ENCODE peak calls at places on chromosome 20, in nine cellular contexts. D, R, H, C, Y, P, O, I and G are unnamed samples.

GRCh38 chr20:57498425-57499400 is 26.2 kb downstream of the CTCFL start:
- DNase-seq in D (peak), R (no peak), H (no peak), C (peak), Y (peak), P (peak), O (peak), I (no peak), G (no peak)

GRCh38 chr20:59676877-59677140 is 72.5 kb downstream of the PHACTR3 start:
- DNase-seq in D (no peak), R (no peak), H (no peak), C (no peak), Y (no peak), P (no peak), O (no peak), I (no peak), G (no peak)

GRCh38 chr20:17491041-17491440 is 40.1 kb downstream of the BFSP1 start:
- DNase-seq in D (no peak), R (no peak), H (no peak), C (no peak), Y (no peak), P (no peak), O (no peak), I (no peak), G (no peak)

GRCh38 chr20:19783966-19784401 is 25.9 kb downstream of the RIN2 start:
- DNase-seq in D (no peak), R (no peak), H (peak), C (peak), Y (no peak), P (peak), O (no peak), I (peak), G (no peak)

GRCh38 chr20:45300961-45301360 is 5.7 kb upstream of the RBPJL start:
- DNase-seq in D (no peak), R (no peak), H (no peak), C (peak), Y (peak), P (peak), O (peak), I (no peak), G (peak)

GRCh38 chr20:55514498-55514897 is 490.8 kb downstream of the CBLN4 start:
- DNase-seq in D (no peak), R (no peak), H (no peak), C (no peak), Y (no peak), P (no peak), O (no peak), I (no peak), G (no peak)

GRCh38 chr20:15967334-15967733 is 605.9 kb downstream of the KIF16B start:
- DNase-seq in D (no peak), R (no peak), H (no peak), C (no peak), Y (no peak), P (no peak), O (no peak), I (no peak), G (no peak)

GRCh38 chr20:17495826-17496225 is 35.4 kb downstream of the BFSP1 start:
- DNase-seq in D (no peak), R (no peak), H (no peak), C (no peak), Y (no peak), P (no peak), O (no peak), I (no peak), G (no peak)

GRCh38 chr20:17752452-17752851 is 52.7 kb downstream of the BANF2 start:
- DNase-seq in D (no peak), R (no peak), H (no peak), C (no peak), Y (no peak), P (no peak), O (no peak), I (no peak), G (no peak)

GRCh38 chr20:46351357-46352058 is 43.2 kb upstream of the CDH22 start:
- DNase-seq in D (no peak), R (no peak), H (no peak), C (no peak), Y (no peak), P (no peak), O (no peak), I (no peak), G (peak)

GRCh38 chr20:41483553-41483930 is 116.9 kb upstream of the EMILIN3 start:
- DNase-seq in D (no peak), R (no peak), H (no peak), C (no peak), Y (no peak), P (peak), O (no peak), I (no peak), G (no peak)

GRCh38 chr20:3719046-3719445 is 6.6 kb upstream of the SIGLEC1 start:
- DNase-seq in D (no peak), R (no peak), H (no peak), C (no peak), Y (no peak), P (no peak), O (no peak), I (no peak), G (no peak)

GRCh38 chr20:33191955-33192354 is 24.0 kb downstream of the BPIFA2 start:
- DNase-seq in D (no peak), R (no peak), H (no peak), C (no peak), Y (no peak), P (no peak), O (no peak), I (no peak), G (no peak)

GRCh38 chr20:58580493-58580835 is 65.3 kb upstream of the APCDD1L start:
- DNase-seq in D (no peak), R (no peak), H (no peak), C (no peak), Y (no peak), P (no peak), O (no peak), I (no peak), G (no peak)

GRCh38 chr20:43862438-43862837 is 52.2 kb upstream of the TOX2 start:
- DNase-seq in D (no peak), R (no peak), H (no peak), C (no peak), Y (no peak), P (no peak), O (no peak), I (no peak), G (no peak)

GRCh38 chr20:25859649-25860530 is 163.2 kb upstream of the ZNF337 start:
- DNase-seq in D (peak), R (no peak), H (peak), C (peak), Y (no peak), P (peak), O (peak), I (no peak), G (no peak)

GRCh38 chr20:17507032-17507431 is 24.1 kb downstream of the BFSP1 start:
- DNase-seq in D (no peak), R (no peak), H (no peak), C (no peak), Y (no peak), P (no peak), O (no peak), I (no peak), G (no peak)

GRCh38 chr20:47224300-47224791 is 132.2 kb downstream of the ZMYND8 start:
- DNase-seq in D (no peak), R (no peak), H (no peak), C (no peak), Y (no peak), P (no peak), O (no peak), I (no peak), G (no peak)

GRCh38 chr20:57398231-57398821 is 7.1 kb downstream of the RBM38 start:
- DNase-seq in D (peak), R (no peak), H (peak), C (no peak), Y (peak), P (no peak), O (peak), I (no peak), G (peak)

GRCh38 chr20:6708010-6708409 is 59.5 kb upstream of the BMP2 start:
- DNase-seq in D (no peak), R (no peak), H (peak), C (peak), Y (no peak), P (no peak), O (no peak), I (peak), G (no peak)

GRCh38 chr20:10171864-10172751 is 46.5 kb upstream of the SNAP25 start:
- DNase-seq in D (no peak), R (no peak), H (peak), C (peak), Y (no peak), P (no peak), O (no peak), I (no peak), G (no peak)

GRCh38 chr20:25459111-25459830 is 51.8 kb downstream of the GINS1 start:
- DNase-seq in D (no peak), R (no peak), H (no peak), C (no peak), Y (no peak), P (no peak), O (no peak), I (no peak), G (no peak)

GRCh38 chr20:47607208-47607613 is 105.5 kb downstream of the NCOA3 start:
- DNase-seq in D (no peak), R (no peak), H (no peak), C (peak), Y (no peak), P (peak), O (no peak), I (no peak), G (no peak)

GRCh38 chr20:60961551-60961950 is 290.5 kb upstream of the CDH4 start:
- DNase-seq in D (no peak), R (no peak), H (no peak), C (no peak), Y (no peak), P (no peak), O (no peak), I (no peak), G (no peak)

GRCh38 chr20:18802012-18802634 is 11.5 kb upstream of the SCP2D1 start:
- DNase-seq in D (no peak), R (no peak), H (no peak), C (no peak), Y (peak), P (no peak), O (no peak), I (no peak), G (peak)

GRCh38 chr20:60937581-60937980 is 314.5 kb upstream of the CDH4 start:
- DNase-seq in D (no peak), R (no peak), H (no peak), C (no peak), Y (no peak), P (no peak), O (no peak), I (no peak), G (no peak)

GRCh38 chr20:18628330-18628941 is 40.6 kb downstream of the DTD1 start:
- DNase-seq in D (no peak), R (peak), H (no peak), C (no peak), Y (peak), P (no peak), O (no peak), I (no peak), G (no peak)

GRCh38 chr20:59724457-59725366 is 120.4 kb downstream of the PHACTR3 start:
- DNase-seq in D (no peak), R (no peak), H (no peak), C (no peak), Y (no peak), P (no peak), O (no peak), I (no peak), G (no peak)

GRCh38 chr20:227439-228105 is 514 bp downstream of the DEFB129 start:
- DNase-seq in D (no peak), R (no peak), H (no peak), C (no peak), Y (peak), P (no peak), O (peak), I (no peak), G (no peak)

GRCh38 chr20:77231-77630 is 10.2 kb upstream of the DEFB125 start:
- DNase-seq in D (no peak), R (no peak), H (no peak), C (no peak), Y (no peak), P (no peak), O (no peak), I (no peak), G (no peak)

GRCh38 chr20:51747182-51747911 is 20.8 kb downstream of the ATP9A start:
- DNase-seq in D (no peak), R (no peak), H (no peak), C (no peak), Y (no peak), P (no peak), O (no peak), I (no peak), G (no peak)

GRCh38 chr20:59042151-59042795 is at the start of gene PRELID3B:
- DNase-seq in D (no peak), R (no peak), H (no peak), C (no peak), Y (peak), P (no peak), O (no peak), I (no peak), G (peak)

GRCh38 chr20:9285617-9286016 is 216.7 kb downstream of the PLCB4 start:
- DNase-seq in D (no peak), R (no peak), H (no peak), C (no peak), Y (no peak), P (no peak), O (no peak), I (no peak), G (no peak)

GRCh38 chr20:12928755-12929401 is 79.9 kb upstream of the SPTLC3 start:
- DNase-seq in D (no peak), R (no peak), H (no peak), C (peak), Y (no peak), P (peak), O (no peak), I (peak), G (no peak)

GRCh38 chr20:57394087-57395082 is 3.2 kb downstream of the RBM38 start:
- DNase-seq in D (peak), R (no peak), H (peak), C (no peak), Y (no peak), P (no peak), O (peak), I (no peak), G (no peak)

GRCh38 chr20:56187791-56188190 is 60.7 kb upstream of the MC3R start:
- DNase-seq in D (no peak), R (no peak), H (no peak), C (no peak), Y (no peak), P (no peak), O (no peak), I (no peak), G (no peak)

GRCh38 chr20:62089393-62089792 is 23.7 kb upstream of the TAF4 start:
- DNase-seq in D (no peak), R (no peak), H (no peak), C (no peak), Y (no peak), P (no peak), O (no peak), I (no peak), G (no peak)
- TF ChIP-seq CTCF in D (no peak), R (no peak), H (no peak), C (no peak), Y (no peak), P (no peak), O (no peak), I (no peak), G (no peak)

DNA sequence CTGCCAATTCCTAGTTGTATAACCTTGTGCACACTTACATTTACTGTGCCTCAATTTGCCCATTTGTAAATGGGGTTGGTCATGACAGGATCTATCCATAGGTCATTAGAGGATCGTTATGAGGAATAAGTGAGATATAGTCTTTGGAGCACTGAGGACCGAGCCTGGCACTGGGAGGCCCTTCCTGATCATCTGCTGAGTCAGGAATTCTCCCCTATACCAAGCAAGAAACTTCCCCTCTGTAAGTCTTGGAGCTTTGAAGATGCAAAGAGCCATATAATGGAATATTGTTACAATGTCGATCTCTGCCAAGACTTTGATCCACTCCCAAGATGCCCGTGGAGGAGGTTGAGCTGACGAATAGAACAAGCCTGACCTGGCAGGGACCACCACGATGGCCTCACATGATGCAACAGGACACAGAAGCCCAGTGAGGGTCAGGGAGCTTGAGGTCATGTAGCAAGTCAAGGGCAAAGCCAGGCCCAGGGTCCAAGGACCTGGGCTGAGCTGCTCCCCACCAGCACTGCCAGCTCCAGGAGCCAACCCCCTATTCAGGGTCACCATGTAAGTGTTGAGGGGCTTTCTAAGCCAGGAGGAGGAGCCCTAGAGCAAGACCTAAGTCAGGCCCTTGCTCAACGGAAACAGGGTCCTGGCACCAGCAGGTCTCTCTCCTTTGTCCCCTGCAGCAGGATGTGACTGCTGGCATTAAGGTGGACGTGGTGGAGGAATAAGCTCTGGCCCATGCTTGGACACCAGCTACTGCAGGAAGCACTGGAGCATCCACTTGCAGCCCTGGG is 16.7 kb downstream of the PDRG1 start:
- DNase-seq in D (no peak), R (peak), H (no peak), C (no peak), Y (peak), P (no peak), O (no peak), I (no peak), G (no peak)
- TF ChIP-seq CTCF in D (no peak), R (peak), H (no peak), C (no peak), Y (peak), P (peak), O (no peak), I (no peak), G (no peak)

DNA sequence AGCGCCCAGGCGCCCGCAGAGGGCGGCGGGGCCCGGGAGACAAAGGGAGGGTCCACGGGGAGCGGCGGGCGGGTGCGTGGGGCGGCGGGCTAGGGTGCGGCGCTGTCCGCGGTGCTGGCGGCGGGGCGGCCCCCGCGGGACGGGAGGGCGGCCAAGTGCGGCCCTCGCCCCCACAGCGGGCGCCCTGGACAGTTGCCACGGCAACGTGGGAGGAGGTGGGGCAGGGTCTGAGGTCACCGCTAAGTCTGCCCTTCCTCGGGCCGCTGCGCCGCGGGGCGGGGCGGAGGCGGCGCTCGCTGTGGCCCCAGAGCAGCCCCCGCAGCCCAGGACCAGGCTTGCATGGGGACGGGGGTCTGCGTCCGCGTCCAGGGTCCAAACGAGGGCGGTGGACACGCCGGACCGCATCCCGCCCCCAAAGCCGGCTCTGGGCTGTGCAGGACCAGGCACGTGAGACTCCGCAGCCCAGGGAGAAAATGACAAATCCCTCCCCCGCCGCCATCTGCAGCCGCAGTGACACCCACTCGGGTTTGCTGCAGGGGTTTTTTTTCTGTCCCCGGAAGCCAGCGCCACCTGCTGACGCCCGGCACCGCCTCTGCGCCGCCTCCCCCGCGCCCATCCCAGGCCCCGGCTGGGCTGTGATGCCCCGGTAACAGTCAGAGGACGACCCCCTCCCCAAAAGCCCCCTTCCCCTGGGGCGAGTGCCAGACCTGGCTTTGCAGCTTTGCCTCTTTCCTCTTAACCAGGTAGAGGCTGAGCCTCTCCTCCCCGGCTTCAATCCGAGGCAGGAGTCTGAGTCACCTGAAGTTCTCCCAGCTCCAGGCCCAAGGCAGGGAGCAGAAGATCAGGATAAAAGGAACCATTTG is 36.8 kb downstream of the YTHDF1 start:
- DNase-seq in D (peak), R (no peak), H (no peak), C (no peak), Y (peak), P (peak), O (peak), I (no peak), G (peak)
- TF ChIP-seq CTCF in D (peak), R (peak), H (peak), C (no peak), Y (peak), P (peak), O (peak), I (peak), G (peak)

DNA sequence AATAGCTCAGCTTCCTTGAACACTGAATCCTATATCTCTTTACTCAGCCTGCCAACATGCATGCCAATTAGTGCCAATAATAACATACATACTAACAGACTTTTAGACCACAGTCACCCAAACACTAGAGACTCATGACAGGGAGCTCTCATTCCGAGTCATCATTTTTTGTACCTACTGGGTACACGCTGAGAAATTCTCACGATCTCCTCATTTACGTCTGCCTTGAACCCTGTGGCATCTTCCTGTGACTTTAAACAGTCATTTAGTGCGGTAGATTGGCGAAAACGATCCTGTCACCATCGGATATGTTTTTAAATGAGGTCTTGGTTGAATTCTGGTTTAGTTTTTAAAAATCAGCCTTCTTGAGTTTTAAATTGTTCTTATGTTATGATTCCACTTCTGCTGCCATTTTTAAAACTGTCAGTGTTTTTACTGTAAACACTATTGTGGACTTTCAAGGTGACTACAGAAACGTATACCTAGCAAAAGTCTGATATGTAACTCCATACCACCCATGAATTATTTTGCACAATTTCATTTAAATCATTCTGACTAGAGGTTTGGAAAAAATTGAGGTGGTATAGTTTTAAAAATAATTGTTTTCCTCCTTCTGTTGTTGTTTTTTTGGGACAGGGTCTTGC is 275.4 kb downstream of the TSHZ2 start:
- DNase-seq in D (no peak), R (no peak), H (no peak), C (no peak), Y (no peak), P (no peak), O (no peak), I (no peak), G (no peak)
- TF ChIP-seq CTCF in D (no peak), R (no peak), H (no peak), C (no peak), Y (no peak), P (no peak), O (no peak), I (no peak), G (no peak)

GRCh38 chr20:49415005-49415663 is 67.3 kb downstream of the KCNB1 start:
- DNase-seq in D (no peak), R (no peak), H (no peak), C (no peak), Y (no peak), P (no peak), O (no peak), I (no peak), G (no peak)
- TF ChIP-seq CTCF in D (no peak), R (no peak), H (no peak), C (no peak), Y (no peak), P (no peak), O (no peak), I (no peak), G (no peak)

GRCh38 chr20:4916991-4917881 is 84.1 kb downstream of the SLC23A2 start:
- DNase-seq in D (no peak), R (no peak), H (peak), C (peak), Y (no peak), P (peak), O (no peak), I (no peak), G (no peak)
- TF ChIP-seq CTCF in D (no peak), R (no peak), H (no peak), C (no peak), Y (peak), P (no peak), O (no peak), I (peak), G (no peak)

GRCh38 chr20:35883778-35884540 is 70.3 kb downstream of the SCAND1 start:
- DNase-seq in D (peak), R (peak), H (peak), C (peak), Y (peak), P (peak), O (peak), I (peak), G (peak)
- TF ChIP-seq CTCF in D (peak), R (peak), H (peak), C (peak), Y (peak), P (peak), O (peak), I (peak), G (peak)